ENCODE peak calls at places on chromosomes 12 and 14, in eight cellular contexts. O is CD4-positive, CD25-positive, alpha-beta regulatory T cell; K is adrenal gland; P is naive thymus-derived CD4-positive, alpha-beta T cell; V is lower lobe of right lung; R is pancreas; N is heart right ventricle; D is upper lobe of right lung. Q is an unnamed sample.
A peak's percentile ranks its signal among the peaks of the same experiment; 100 is the strongest.

GRCh38 chr12:104272938-104273337 is 30.6 kb upstream of the EID3 start:
- DNase-seq in R (no peak), D (no peak), V (no peak), K (no peak), O (no peak), N (no peak), P (no peak), Q (no peak)

GRCh38 chr12:22518067-22518719 is 26.1 kb downstream of the C2CD5 start:
- DNase-seq in K (peak; percentile 64), V (no peak), O (no peak), R (peak; percentile 81), D (no peak), N (no peak), P (no peak), Q (no peak)

GRCh38 chr12:41606741-41607460 is 418.8 kb downstream of the PDZRN4 start:
- DNase-seq in R (no peak), N (no peak), D (no peak), P (no peak), O (no peak), K (no peak), V (no peak), Q (no peak)

GRCh38 chr14:83611906-83612305 is 1918.0 kb upstream of the FLRT2 start:
- DNase-seq in D (no peak), P (no peak), K (no peak), V (no peak), R (no peak), O (no peak), N (no peak), Q (no peak)

GRCh38 chr14:65255583-65256443 is 153.5 kb upstream of the MAX start:
- DNase-seq in V (peak; percentile 67), O (no peak), D (peak; percentile 74), R (peak; percentile 40), K (peak; percentile 75), P (no peak), N (no peak), Q (no peak)

GRCh38 chr14:95163132-95163531 is 5.8 kb upstream of the DICER1 start:
- DNase-seq in O (no peak), P (no peak), V (no peak), K (no peak), N (no peak), R (no peak), D (no peak), Q (no peak)

GRCh38 chr14:70416322-70416716 is 571 bp downstream of the SYNJ2BP start:
- DNase-seq in D (no peak), N (no peak), V (no peak), O (no peak), P (no peak), K (no peak), R (no peak), Q (no peak)

GRCh38 chr14:75277000-75277795 is 1.4 kb upstream of the FOS start:
- DNase-seq in K (peak; percentile 97), V (peak; percentile 96), O (peak; percentile 62), P (peak; percentile 67), R (peak; percentile 89), N (peak; percentile 91), D (peak; percentile 95), Q (peak; percentile 90)

GRCh38 chr14:23299186-23299521 is 3.5 kb downstream of the PPP1R3E start:
- DNase-seq in V (no peak), K (peak; percentile 39), N (no peak), P (no peak), O (no peak), D (no peak), R (no peak), Q (no peak)

GRCh38 chr14:55688566-55688965 is 108.6 kb downstream of the KTN1 start:
- DNase-seq in R (no peak), K (no peak), D (no peak), O (no peak), V (no peak), N (no peak), P (no peak), Q (no peak)

GRCh38 chr12:32039341-32039740 is 67.3 kb upstream of the BICD1 start:
- DNase-seq in N (peak; percentile 30), K (no peak), P (no peak), V (no peak), O (no peak), D (no peak), R (no peak), Q (peak; percentile 41)

DNA sequence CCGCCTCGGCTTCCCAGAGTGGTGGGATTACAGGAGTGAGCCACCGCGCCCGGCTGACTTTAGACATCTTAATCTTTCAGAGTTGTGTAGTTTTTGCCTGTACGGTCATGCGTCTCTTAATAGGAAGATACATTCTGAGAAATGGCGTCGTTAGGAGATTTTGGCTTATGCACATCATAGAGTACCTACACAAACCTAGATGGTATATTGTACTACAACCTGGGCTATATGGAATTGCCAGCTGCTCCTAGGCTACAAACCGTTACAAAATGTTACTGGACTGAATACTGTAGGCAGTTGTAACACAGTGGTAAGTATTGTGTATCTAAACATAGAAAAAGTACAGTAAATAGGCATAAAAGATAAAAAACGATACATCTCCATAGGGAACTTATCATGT is 1.3 kb downstream of the TSFM start:
- DNase-seq in P (no peak), K (no peak), V (no peak), N (no peak), R (no peak), D (no peak), O (no peak), Q (no peak)
- H3K4me3 ChIP-seq in P (no peak overlapping the region), K (no peak overlapping the region), V (peak overlapping the region; percentile 93), N (peak overlapping the region; percentile 89), R (peak overlapping the region; percentile 88), D (peak overlapping the region; percentile 95), O (peak overlapping the region; percentile 21), Q (peak overlapping the region; percentile 87)

GRCh38 chr14:56857206-56857605 is 46.9 kb upstream of the OTX2 start:
- DNase-seq in R (no peak), P (no peak), D (no peak), V (no peak), K (no peak), O (no peak), N (no peak), Q (no peak)
- H3K9me3 ChIP-seq in R (no peaks in the 10 kb centered on the region), P (no peaks in the 10 kb centered on the region), D (no peaks in the 10 kb centered on the region), V (no peaks in the 10 kb centered on the region), K (no peaks in the 10 kb centered on the region), O (no peaks in the 10 kb centered on the region), N (no peaks in the 10 kb centered on the region), Q (no peaks in the 10 kb centered on the region)

GRCh38 chr14:68970736-68971135 is 8.4 kb downstream of the ACTN1 start:
- DNase-seq in P (no peak), D (no peak), O (no peak), N (no peak), R (no peak), V (no peak), K (no peak), Q (no peak)

GRCh38 chr14:68968721-68969120 is 10.4 kb downstream of the ACTN1 start:
- DNase-seq in K (no peak), P (no peak), V (no peak), R (no peak), D (no peak), O (no peak), N (no peak), Q (no peak)

GRCh38 chr14:68969278-68969677 is 9.8 kb downstream of the ACTN1 start:
- DNase-seq in V (no peak), R (no peak), N (no peak), P (no peak), O (no peak), D (no peak), K (no peak), Q (no peak)

GRCh38 chr14:68971411-68972035 is 7.6 kb downstream of the ACTN1 start:
- DNase-seq in D (no peak), V (no peak), P (no peak), R (no peak), N (no peak), K (no peak), O (no peak), Q (no peak)

GRCh38 chr14:68970096-68970612 is 8.9 kb downstream of the ACTN1 start:
- DNase-seq in D (no peak), R (no peak), O (peak; percentile 81), K (no peak), N (no peak), V (no peak), P (no peak), Q (no peak)
- H3K27ac ChIP-seq in D (no peak overlapping the region), R (peak overlapping the region; percentile 24), O (peak overlapping the region; percentile 86), K (no peak overlapping the region), N (peak overlapping the region; percentile 39), V (peak overlapping the region; percentile 38), P (peak overlapping the region; percentile 89), Q (peak overlapping the region; percentile 3)

GRCh38 chr12:88577537-88577936 is 2.7 kb downstream of the KITLG start:
- DNase-seq in N (no peak), K (no peak), O (no peak), V (no peak), R (no peak), D (no peak), P (no peak), Q (no peak)

GRCh38 chr12:88579572-88579940 is 715 bp downstream of the KITLG start:
- DNase-seq in O (no peak), V (peak; percentile 62), N (peak; percentile 54), D (peak; percentile 76), R (peak; percentile 53), P (no peak), K (peak; percentile 56), Q (peak; percentile 57)

GRCh38 chr12:88578274-88578673 is 2.0 kb downstream of the KITLG start:
- DNase-seq in D (no peak), K (no peak), P (no peak), R (no peak), O (no peak), V (no peak), N (no peak), Q (peak; percentile 37)

GRCh38 chr12:88578821-88579518 is 1.3 kb downstream of the KITLG start:
- DNase-seq in R (peak; percentile 32), P (no peak), D (no peak), V (no peak), K (peak; percentile 53), N (no peak), O (no peak), Q (peak; percentile 42)

GRCh38 chr12:88579941-88580871 is at the start of gene KITLG:
- DNase-seq in N (peak; percentile 86), R (peak; percentile 90), V (peak; percentile 87), K (peak; percentile 87), P (peak; percentile 42), O (no peak), D (peak; percentile 94), Q (peak; percentile 89)
- H3K4me3 ChIP-seq in N (peak within 1 kb of the TSS; percentile 82), R (peak within 1 kb of the TSS; percentile 63), V (peak within 1 kb of the TSS; percentile 82), K (peak within 1 kb of the TSS; percentile 13), P (no peak within 1 kb of the TSS), O (no peak within 1 kb of the TSS), D (peak within 1 kb of the TSS; percentile 77), Q (peak within 1 kb of the TSS; percentile 69)